ENCODE peak calls at places on chromosomes 13 and 19, in nine cellular contexts. D is stimulated activated CD8-positive, alpha-beta memory T cell treated with anti-CD3 and anti-CD28 coated beads, Interleukin-4, amount 100 ng/mL, for 48 hours; Y is activated CD8-positive, alpha-beta T cell treated with anti-CD3 and anti-CD28 coated beads, Interleukin-2, amount 10 ng/mL, durations not matched to agents 7 days and 5 days; T is NCI-H1092 treated with DMSO at 0.1 percent for 48 hours; J is caudate nucleus; C is GM10248; G is non-pigmented ciliary epithelial cell; V is EL; P is A549. E is an unnamed sample.

GRCh38 chr19:20038358-20039202 is 725 bp downstream of the ZNF682 start:
- DNase-seq in V (no peak), C (no peak), Y (no peak), G (no peak), P (no peak), J (no peak), D (no peak), T (peak), E (no peak)

GRCh38 chr19:19447536-19448237 is 42.2 kb downstream of the GATAD2A start:
- DNase-seq in T (no peak), G (no peak), J (no peak), Y (peak), V (no peak), D (no peak), C (no peak), P (no peak), E (no peak)

GRCh38 chr13:112153846-112154245 is 86.9 kb downstream of the SOX1 start:
- DNase-seq in D (no peak), J (no peak), P (no peak), C (no peak), V (no peak), Y (no peak), T (no peak), G (no peak), E (no peak)

GRCh38 chr13:94344126-94344863 is 135.2 kb downstream of the DCT start:
- DNase-seq in P (no peak), V (no peak), J (no peak), G (no peak), C (no peak), D (no peak), T (peak), Y (no peak), E (no peak)

GRCh38 chr19:4174212-4174894 is 8.0 kb downstream of the SIRT6 start:
- DNase-seq in V (no peak), Y (no peak), G (no peak), J (no peak), D (no peak), P (no peak), C (no peak), T (no peak), E (no peak)

GRCh38 chr19:5058456-5059190 is 89.7 kb downstream of the KDM4B start:
- DNase-seq in G (no peak), T (peak), V (peak), J (no peak), P (no peak), C (no peak), D (no peak), Y (no peak), E (no peak)

GRCh38 chr19:17915940-17916593 is 16.7 kb upstream of the CCDC124 start:
- DNase-seq in P (peak), Y (no peak), G (no peak), D (no peak), J (no peak), V (no peak), T (no peak), C (no peak), E (no peak)

GRCh38 chr19:47427241-47428176 is 8.2 kb upstream of the MEIS3 start:
- DNase-seq in J (peak), D (peak), C (peak), G (no peak), V (peak), T (peak), Y (peak), P (peak), E (peak)

GRCh38 chr19:30060872-30061556 is 119.0 kb downstream of the URI1 start:
- DNase-seq in P (no peak), T (no peak), Y (no peak), G (no peak), D (peak), V (no peak), C (no peak), J (no peak), E (no peak)

GRCh38 chr19:30395283-30395682 is 23.1 kb downstream of the ZNF536 start:
- DNase-seq in P (no peak), C (no peak), J (no peak), T (no peak), G (no peak), D (no peak), Y (no peak), V (no peak), E (no peak)

GRCh38 chr19:35284153-35285140 is 2.1 kb downstream of the HAMP start:
- DNase-seq in P (no peak), D (no peak), C (no peak), G (no peak), J (peak), V (no peak), T (no peak), Y (no peak), E (no peak)

E was measured in NCI-H345.